ENCODE peak calls at places on chromosome 20, in nine cellular contexts. O, U, X, V, K, E, Y, M and I are unnamed samples.

GRCh38 chr20:50514750-50515149 is 4.6 kb downstream of the PTPN1 start:
- DNase-seq in E (no peak), O (no peak), M (no peak), K (no peak), X (no peak), V (no peak), U (no peak), Y (no peak), I (no peak)

GRCh38 chr20:57902478-57902877 is 192.7 kb upstream of the PMEPA1 start:
- DNase-seq in K (no peak), O (peak), U (no peak), M (no peak), X (peak), Y (no peak), V (no peak), E (no peak), I (no peak)

GRCh38 chr20:14481863-14482262 is 144.5 kb upstream of the FLRT3 start:
- DNase-seq in V (no peak), E (no peak), X (peak), Y (no peak), K (no peak), U (no peak), M (no peak), O (peak), I (no peak)

GRCh38 chr20:33209789-33210188 is 7.4 kb upstream of the BPIFA3 start:
- DNase-seq in M (peak), Y (no peak), U (no peak), V (no peak), O (peak), K (peak), E (no peak), X (peak), I (no peak)

GRCh38 chr20:10131612-10132345 is 86.9 kb upstream of the SNAP25 start:
- DNase-seq in V (no peak), E (peak), X (peak), Y (no peak), U (no peak), M (peak), K (no peak), O (peak), I (no peak)

GRCh38 chr20:53827996-53828672 is 234.5 kb upstream of the ZNF217 start:
- DNase-seq in K (no peak), O (peak), Y (no peak), X (peak), E (no peak), V (no peak), U (no peak), M (no peak), I (no peak)

GRCh38 chr20:17859002-17859615 is 109.5 kb downstream of the SNX5 start:
- DNase-seq in U (no peak), M (no peak), E (no peak), O (no peak), Y (no peak), K (no peak), V (no peak), X (no peak), I (peak)

GRCh38 chr20:7741866-7742265 is 198.4 kb downstream of the HAO1 start:
- DNase-seq in X (peak), M (no peak), K (no peak), O (peak), U (no peak), V (no peak), E (no peak), Y (no peak), I (no peak)

GRCh38 chr20:17747431-17747846 is 47.7 kb downstream of the BANF2 start:
- DNase-seq in V (no peak), M (no peak), Y (no peak), X (peak), O (peak), U (no peak), K (no peak), E (peak), I (no peak)

GRCh38 chr20:3896302-3896701 is 7.1 kb downstream of the PANK2 start:
- DNase-seq in V (no peak), U (no peak), Y (no peak), X (peak), M (no peak), K (no peak), E (no peak), O (peak), I (no peak)

GRCh38 chr20:53642196-53643030 is 48.8 kb upstream of the ZNF217 start:
- DNase-seq in U (no peak), V (no peak), E (no peak), K (peak), M (no peak), Y (no peak), X (peak), O (peak), I (no peak)

DNA sequence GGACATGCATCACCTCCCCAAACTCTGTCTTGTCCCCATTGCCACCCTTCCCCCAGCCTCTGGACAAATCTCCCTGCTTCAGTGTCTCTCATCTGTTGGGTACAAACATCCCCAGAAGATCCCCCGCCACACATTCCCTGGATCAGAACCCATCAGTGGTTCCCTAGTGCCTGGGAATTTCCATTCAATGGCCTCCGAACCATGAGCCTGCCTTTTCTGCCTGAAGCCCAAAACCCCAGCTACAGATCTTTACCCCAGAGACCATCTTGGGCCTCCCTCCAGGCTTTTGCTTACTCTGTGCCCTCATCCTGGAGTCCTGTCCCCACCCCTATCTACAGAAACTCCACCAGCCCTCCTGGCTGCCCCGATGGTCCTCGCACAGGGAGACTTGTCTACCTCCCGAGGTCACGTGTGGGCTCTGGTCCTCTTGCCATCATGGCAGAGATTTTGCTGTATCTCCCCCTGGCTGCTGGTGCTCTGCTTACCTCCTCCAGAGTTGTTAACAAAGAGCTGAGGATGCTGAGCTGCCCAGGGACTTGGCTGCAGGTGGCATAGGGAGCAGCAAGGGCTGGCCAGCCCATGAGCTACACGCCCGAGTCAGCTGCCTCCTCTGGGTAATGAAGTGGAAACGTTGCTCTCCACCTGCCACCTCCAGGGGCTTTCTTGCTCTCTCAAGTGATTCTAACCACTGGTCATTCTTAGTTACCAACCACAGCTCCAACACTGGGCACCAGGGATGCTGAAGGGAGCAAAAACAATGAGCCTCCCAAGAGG is 78.3 kb downstream of the CDH26 start:
- DNase-seq in K (no peak), U (no peak), X (no peak), V (no peak), E (no peak), M (no peak), Y (no peak), O (no peak), I (no peak)
- TF ChIP-seq CTCF in K (no peak), U (no peak), X (no peak), V (no peak), E (no peak), M (no peak), Y (no peak), O (no peak), I (no peak)

GRCh38 chr20:56779452-56780143 is 150.5 kb downstream of the TFAP2C start:
- DNase-seq in M (no peak), V (no peak), X (no peak), U (no peak), Y (no peak), E (no peak), K (no peak), O (no peak), I (no peak)

GRCh38 chr20:56783826-56784225 is 154.7 kb downstream of the TFAP2C start:
- DNase-seq in U (no peak), K (no peak), O (no peak), V (no peak), E (no peak), X (no peak), M (no peak), Y (no peak), I (no peak)

GRCh38 chr20:56781108-56781739 is 152.1 kb downstream of the TFAP2C start:
- DNase-seq in O (peak), U (no peak), K (no peak), Y (no peak), X (peak), M (no peak), V (no peak), E (no peak), I (no peak)

GRCh38 chr20:56778765-56779195 is 149.7 kb downstream of the TFAP2C start:
- DNase-seq in K (no peak), M (no peak), V (no peak), U (no peak), E (no peak), O (peak), X (peak), Y (no peak), I (no peak)

GRCh38 chr20:56780266-56780665 is 151.2 kb downstream of the TFAP2C start:
- DNase-seq in M (no peak), O (no peak), U (no peak), Y (no peak), K (no peak), E (no peak), X (no peak), V (no peak), I (no peak)
- TF ChIP-seq CTCF in M (no peak), O (no peak), U (no peak), Y (no peak), K (no peak), E (no peak), X (no peak), V (no peak), I (no peak)

DNA sequence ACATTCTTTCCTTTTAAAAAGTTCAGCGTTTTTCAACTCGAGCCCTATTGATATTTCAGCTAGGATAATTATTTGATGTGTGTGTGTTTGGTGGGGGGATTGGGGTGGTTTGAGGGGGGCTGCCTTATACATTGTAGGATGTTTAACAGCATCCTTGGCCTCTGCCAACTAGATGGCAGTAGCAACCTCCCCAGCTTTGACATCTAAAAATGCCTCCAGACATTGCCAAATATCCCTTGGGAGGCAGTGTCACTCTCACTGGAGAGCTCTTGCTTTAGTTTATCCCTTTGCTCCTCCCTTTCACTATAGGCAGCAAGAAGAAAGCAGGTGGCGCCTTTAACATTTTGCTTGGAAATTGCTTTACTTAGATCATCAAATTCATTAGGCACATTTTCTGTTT is 14.6 kb upstream of the TP53TG5 start:
- DNase-seq in M (no peak), K (no peak), E (no peak), Y (no peak), V (no peak), U (no peak), O (no peak), X (no peak), I (no peak)
- TF ChIP-seq CTCF in M (no peak), K (no peak), E (peak), Y (no peak), V (no peak), U (no peak), O (no peak), X (no peak), I (no peak)

GRCh38 chr20:32019156-32019510 is 8.9 kb downstream of the CCM2L start:
- DNase-seq in E (no peak), Y (no peak), U (no peak), O (no peak), K (no peak), X (no peak), V (no peak), M (no peak), I (no peak)

GRCh38 chr20:32017711-32018251 is 7.5 kb downstream of the CCM2L start:
- DNase-seq in V (no peak), O (no peak), E (no peak), M (no peak), K (peak), Y (no peak), X (no peak), U (no peak), I (no peak)

GRCh38 chr20:32019563-32020463 is 9.6 kb downstream of the CCM2L start:
- DNase-seq in O (no peak), Y (no peak), E (no peak), K (no peak), U (no peak), X (no peak), M (no peak), V (no peak), I (no peak)

GRCh38 chr20:32021091-32021490 is 10.9 kb downstream of the CCM2L start:
- DNase-seq in V (no peak), Y (no peak), O (no peak), E (no peak), M (no peak), U (no peak), X (no peak), K (no peak), I (no peak)

GRCh38 chr20:32018269-32019155 is 8.3 kb downstream of the CCM2L start:
- DNase-seq in E (no peak), M (peak), X (no peak), V (no peak), Y (no peak), U (no peak), O (no peak), K (peak), I (no peak)
- TF ChIP-seq CTCF in E (no peak), M (no peak), X (no peak), V (no peak), Y (no peak), U (no peak), O (no peak), K (no peak), I (no peak)

GRCh38 chr20:62694106-62694505 is 14.5 kb upstream of the NTSR1 start:
- DNase-seq in E (no peak), X (no peak), O (no peak), Y (no peak), M (no peak), U (no peak), V (no peak), K (no peak), I (no peak)
- TF ChIP-seq CTCF in E (no peak), X (no peak), O (no peak), Y (no peak), M (no peak), U (no peak), V (no peak), K (no peak), I (no peak)

GRCh38 chr20:60627751-60628565 is 624.1 kb upstream of the CDH4 start:
- DNase-seq in U (no peak), V (no peak), M (no peak), E (no peak), K (no peak), X (no peak), Y (no peak), O (no peak), I (no peak)
- TF ChIP-seq CTCF in U (no peak), V (no peak), M (no peak), E (no peak), K (no peak), X (no peak), Y (no peak), O (no peak), I (no peak)